ENCODE peak calls at places on chromosome 22, in ten cellular contexts. S, X, Y, K, U, Q, F, R, J and W are unnamed samples.

GRCh38 chr22:44743804-44744211 is 8.6 kb upstream of the ARHGAP8 start:
- DNase-seq in S (no peak), X (no peak), Y (no peak), K (no peak), U (no peak), Q (no peak), F (no peak), R (no peak), J (no peak), W (no peak)

GRCh38 chr22:33747576-33748180 is 172.6 kb downstream of the LARGE1 start:
- DNase-seq in S (no peak), X (no peak), Y (no peak), K (peak; percentile 87), U (no peak), Q (no peak), F (no peak), R (no peak), J (no peak), W (no peak)

GRCh38 chr22:42016111-42016510 is 17.5 kb downstream of the WBP2NL start:
- DNase-seq in S (no peak), X (no peak), Y (no peak), K (no peak), U (no peak), Q (no peak), F (no peak), R (no peak), J (no peak), W (no peak)

GRCh38 chr22:28053871-28054621 is 135.0 kb upstream of the PITPNB start:
- DNase-seq in S (no peak), X (no peak), Y (no peak), K (no peak), U (no peak), Q (no peak), F (no peak), R (peak; percentile 58), J (no peak), W (no peak)

GRCh38 chr22:38162881-38163843 is 18.5 kb downstream of the PLA2G6 start:
- DNase-seq in S (no peak), X (no peak), Y (no peak), K (no peak), U (no peak), Q (no peak), F (no peak), R (no peak), J (no peak), W (no peak)

GRCh38 chr22:41096841-41097240 is 4.4 kb downstream of the EP300 start:
- DNase-seq in S (no peak), X (no peak), Y (no peak), K (no peak), U (no peak), Q (no peak), F (no peak), R (peak; percentile 37), J (no peak), W (no peak)

GRCh38 chr22:35409783-35410662 is 10.1 kb downstream of the MCM5 start:
- DNase-seq in S (no peak), X (no peak), Y (peak; percentile 70), K (no peak), U (no peak), Q (no peak), F (no peak), R (no peak), J (no peak), W (no peak)

GRCh38 chr22:36325163-36326031 is 62.4 kb downstream of the MYH9 start:
- DNase-seq in S (peak; percentile 53), X (peak; percentile 75), Y (no peak), K (no peak), U (peak; percentile 82), Q (no peak), F (peak; percentile 80), R (peak; percentile 97), J (no peak), W (peak; percentile 96)

GRCh38 chr22:42829311-42829710 is 27.8 kb downstream of the ARFGAP3 start:
- DNase-seq in S (no peak), X (no peak), Y (no peak), K (no peak), U (no peak), Q (no peak), F (no peak), R (no peak), J (no peak), W (no peak)

GRCh38 chr22:22556995-22557925 is 1.8 kb downstream of the PRAME start:
- DNase-seq in S (no peak), X (no peak), Y (no peak), K (no peak), U (no peak), Q (no peak), F (no peak), R (no peak), J (no peak), W (no peak)

GRCh38 chr22:42229455-42230149 is 40.9 kb downstream of the TCF20 start:
- DNase-seq in S (peak; percentile 78), X (no peak), Y (no peak), K (peak; percentile 1), U (no peak), Q (no peak), F (peak; percentile 7), R (peak; percentile 61), J (no peak), W (peak; percentile 4)